ENCODE peak calls at places on chromosomes 4 and X, in ten cellular contexts. X is NCI-H345; V is mucosa of descending colon; Z is right atrium auricular region; L is NCI-H774; Y is immature natural killer cell; M is aorta; H is ecto neural progenitor cell; A is astrocyte of the spinal cord; S is stimulated activated CD8-positive, alpha-beta memory T cell treated with anti-CD3 and anti-CD28 coated beads, Interleukin-4, amount 100 ng/mL, for 24 hours. K is an unnamed sample.
A peak's percentile ranks its signal among the peaks of the same experiment; 100 is the strongest.

GRCh38 chr4:148116264-148116663 is 325.9 kb downstream of the NR3C2 start:
- DNase-seq in X (no peak), V (no peak), Z (no peak), L (no peak), Y (no peak), M (no peak), H (no peak), A (peak; percentile 83), S (no peak), K (no peak)

GRCh38 chr4:84722720-84723119 is 139.8 kb downstream of the CDS1 start:
- DNase-seq in X (no peak), V (no peak), Z (no peak), L (no peak), Y (no peak), M (no peak), H (no peak), A (no peak), S (no peak), K (no peak)

GRCh38 chrX:15915959-15916703 is 61.5 kb upstream of the AP1S2 start:
- DNase-seq in X (no peak), V (no peak), Z (no peak), L (no peak), Y (no peak), M (no peak), H (no peak), A (peak; percentile 32), S (no peak), K (no peak)

GRCh38 chr4:97665553-97665952 is 477.7 kb downstream of the STPG2 start:
- DNase-seq in X (no peak), V (peak; percentile 15), Z (no peak), L (no peak), Y (no peak), M (no peak), H (no peak), A (no peak), S (no peak), K (no peak)

GRCh38 chr4:3107271-3108185 is 33.0 kb downstream of the HTT start:
- DNase-seq in X (no peak), V (no peak), Z (no peak), L (no peak), Y (no peak), M (no peak), H (no peak), A (no peak), S (no peak), K (no peak)

GRCh38 chr4:52837716-52838558 is 24.2 kb upstream of the RASL11B start:
- DNase-seq in X (no peak), V (no peak), Z (peak; percentile 55), L (no peak), Y (no peak), M (no peak), H (no peak), A (peak; percentile 76), S (no peak), K (no peak)

GRCh38 chr4:13364178-13364577 is 120.0 kb downstream of the RAB28 start:
- DNase-seq in X (no peak), V (no peak), Z (no peak), L (no peak), Y (no peak), M (no peak), H (no peak), A (no peak), S (no peak), K (no peak)

GRCh38 chr4:182185491-182185890 is 57.7 kb upstream of the TENM3 start:
- DNase-seq in X (no peak), V (no peak), Z (no peak), L (no peak), Y (no peak), M (no peak), H (no peak), A (peak; percentile 55), S (no peak), K (no peak)

GRCh38 chr4:154024097-154024496 is 235.2 kb upstream of the SFRP2 start:
- DNase-seq in X (no peak), V (no peak), Z (no peak), L (no peak), Y (no peak), M (no peak), H (no peak), A (no peak), S (no peak), K (no peak)

GRCh38 chr4:182453830-182454229 is 210.6 kb downstream of the TENM3 start:
- DNase-seq in X (no peak), V (no peak), Z (no peak), L (no peak), Y (no peak), M (no peak), H (no peak), A (no peak), S (no peak), K (no peak)